ENCODE peak calls at places on chromosomes 3 and 15, in five cellular contexts. Q is HCT116, T is endothelial cell of umbilical vein, E is GM12878, Y is spleen. V is an unnamed sample.

GRCh38 chr3:177835917-177836316 is 638.6 kb upstream of the TBL1XR1 start:
- DNase-seq in Y (no peak), E (no peak), Q (no peak), T (no peak), V (no peak)

GRCh38 chr3:35291837-35292236 is 347.5 kb upstream of the ARPP21 start:
- DNase-seq in Q (no peak), E (no peak), Y (no peak), T (no peak), V (no peak)

GRCh38 chr15:69983696-69984265 is 113.9 kb downstream of the TLE3 start:
- DNase-seq in E (no peak), T (no peak), Y (no peak), Q (no peak), V (no peak)

GRCh38 chr3:128054363-128054762 is 2.1 kb downstream of the SEC61A1 start:
- DNase-seq in T (peak), E (no peak), Y (no peak), Q (no peak), V (no peak)

GRCh38 chr3:153426803-153427202 is 264.8 kb downstream of the RAP2B start:
- DNase-seq in E (no peak), Q (no peak), Y (no peak), T (no peak), V (no peak)

GRCh38 chr3:66762888-66763287 is 235.2 kb upstream of the KBTBD8 start:
- DNase-seq in Q (no peak), E (no peak), T (no peak), Y (no peak), V (no peak)

GRCh38 chr3:187912007-187912406 is 166.7 kb upstream of the BCL6 start:
- DNase-seq in Y (no peak), E (no peak), Q (no peak), T (no peak), V (no peak)

GRCh38 chr3:188365978-188366698 is 212.2 kb downstream of the LPP start:
- DNase-seq in Y (no peak), Q (no peak), E (no peak), T (peak), V (no peak)

GRCh38 chr3:23497156-23497555 is 294.0 kb downstream of the UBE2E2 start:
- DNase-seq in Y (no peak), T (no peak), E (no peak), Q (no peak), V (no peak)

GRCh38 chr3:122468896-122469533 is 45.7 kb downstream of the KPNA1 start:
- DNase-seq in Q (no peak), T (no peak), E (peak), Y (no peak), V (no peak)

GRCh38 chr3:134590766-134591165 is 60.1 kb downstream of the KY start:
- DNase-seq in Y (no peak), Q (no peak), E (no peak), T (no peak), V (no peak)

GRCh38 chr15:65612616-65612946 is 1.6 kb upstream of the INTS14 start:
- DNase-seq in Y (no peak), T (no peak), Q (no peak), E (no peak), V (no peak)

GRCh38 chr3:69941037-69941436 is 58.5 kb upstream of the SAMMSON start:
- DNase-seq in T (no peak), E (no peak), Q (no peak), Y (no peak), V (no peak)

GRCh38 chr15:91320106-91320505 is 220.0 kb downstream of the SV2B start:
- DNase-seq in T (no peak), Y (no peak), Q (no peak), E (no peak), V (no peak)

GRCh38 chr15:94582368-94582767 is 351.0 kb downstream of the MCTP2 start:
- DNase-seq in Y (no peak), E (peak), Q (peak), T (peak), V (no peak)

GRCh38 chr3:73029321-73029796 is 32.1 kb upstream of the EBLN2 start:
- DNase-seq in Y (no peak), Q (no peak), E (no peak), T (peak), V (no peak)

GRCh38 chr3:156675744-156676466 is 1.5 kb downstream of the TIPARP start:
- DNase-seq in Q (peak), Y (no peak), E (no peak), T (peak), V (no peak)

DNA sequence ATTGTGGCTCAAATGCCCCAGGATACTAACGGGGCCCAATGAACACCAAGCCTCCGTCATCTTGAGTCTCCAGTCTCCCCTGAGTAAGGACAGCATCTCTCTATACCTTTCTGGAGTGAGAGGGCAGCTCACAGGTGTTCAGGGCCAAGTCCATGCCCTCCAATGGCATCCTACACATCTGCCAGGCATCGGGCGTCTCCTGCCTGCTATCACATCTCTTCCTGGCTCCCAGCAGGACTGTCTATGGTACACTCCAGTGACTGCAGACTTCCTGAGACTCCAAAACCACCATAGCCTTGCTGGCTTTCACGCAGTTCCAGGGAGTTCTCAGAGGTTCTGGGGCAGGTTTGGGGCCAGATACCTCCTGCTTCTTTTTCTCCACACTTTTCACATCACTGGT is 28.3 kb downstream of the CX3CR1 start:
- DNase-seq in Y (no peak), Q (no peak), E (no peak), T (no peak), V (no peak)
- H3K27ac ChIP-seq in Y (no peak), Q (no peak), E (no peak), T (no peak), V (no peak)

DNA sequence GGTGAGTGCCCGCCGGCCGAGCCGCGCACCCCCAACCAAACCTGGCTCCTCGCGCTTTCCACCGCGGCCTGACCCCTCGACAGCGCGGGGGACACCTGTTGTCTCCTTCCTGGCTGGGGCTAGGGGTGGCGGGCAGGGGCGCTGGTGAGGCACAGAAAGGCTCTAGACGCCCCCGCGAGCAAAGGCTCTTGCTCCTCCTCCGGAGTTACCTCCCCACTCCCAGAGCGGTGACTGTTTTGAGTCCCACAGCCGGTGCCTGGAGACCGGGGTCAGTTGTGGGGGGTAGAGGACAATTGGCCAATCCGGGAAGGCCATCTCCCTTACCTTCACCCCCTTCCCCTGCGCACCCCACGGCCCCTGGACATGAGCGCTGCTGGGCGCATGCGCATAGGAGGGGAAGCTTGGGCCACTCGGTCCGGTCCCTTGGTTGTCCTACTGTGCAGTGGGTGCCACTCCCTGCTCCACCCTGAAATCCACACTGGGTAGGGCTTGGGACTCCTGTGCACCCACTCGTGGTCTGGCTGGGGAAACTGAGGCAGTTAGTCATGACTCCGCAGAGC is 554 bp downstream of the CHST13 start:
- DNase-seq in Y (peak), Q (no peak), T (no peak), E (no peak), V (no peak)
- TF ChIP-seq POLR2A in Y (no peak), Q (no peak), T (no peak), E (no peak), V (no peak)

DNA sequence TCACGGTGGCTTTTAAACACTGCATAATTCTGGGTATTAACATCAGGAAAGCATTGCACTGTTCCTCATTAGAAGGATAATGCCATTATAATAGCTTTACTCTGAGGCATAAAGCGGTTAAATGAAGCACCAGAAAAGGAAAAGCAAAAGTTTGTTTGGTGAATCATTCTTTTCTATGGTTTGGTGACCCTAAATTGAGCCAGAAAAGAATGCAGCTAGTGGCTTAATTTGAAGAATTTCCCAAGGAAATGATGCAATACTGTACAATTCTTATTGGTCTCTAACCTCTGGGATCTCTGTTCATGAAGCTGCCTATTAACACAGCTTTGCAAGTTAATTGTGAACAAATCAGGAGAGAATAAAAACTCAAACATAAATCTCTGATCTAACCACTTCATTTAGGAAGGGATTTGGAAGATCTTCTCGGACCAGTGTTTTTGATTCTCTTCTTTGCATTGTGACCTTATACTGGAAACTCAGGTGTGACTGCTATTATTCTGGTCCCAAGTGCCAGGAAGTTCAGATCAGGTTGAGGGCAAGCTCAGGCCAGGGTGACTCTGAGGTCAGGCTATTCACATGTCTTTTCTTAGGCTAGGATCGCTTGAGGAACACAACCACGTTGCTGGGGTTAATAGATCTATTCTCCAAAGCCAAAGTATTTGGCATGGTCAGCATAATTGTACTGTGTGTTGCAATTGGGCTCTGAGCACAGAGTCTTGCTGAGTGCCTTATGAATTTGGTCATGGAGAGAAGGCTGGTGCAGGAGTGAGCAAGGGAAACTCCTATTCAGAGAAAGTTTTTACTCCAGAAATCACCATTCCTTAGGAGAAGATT is 11.3 kb upstream of the DLG1 start:
- DNase-seq in E (no peak), Y (no peak), Q (peak), T (peak), V (no peak)
- TF ChIP-seq POLR2AphosphoS5 in E (no peak), Y (no peak), Q (no peak), T (no peak), V (no peak)

DNA sequence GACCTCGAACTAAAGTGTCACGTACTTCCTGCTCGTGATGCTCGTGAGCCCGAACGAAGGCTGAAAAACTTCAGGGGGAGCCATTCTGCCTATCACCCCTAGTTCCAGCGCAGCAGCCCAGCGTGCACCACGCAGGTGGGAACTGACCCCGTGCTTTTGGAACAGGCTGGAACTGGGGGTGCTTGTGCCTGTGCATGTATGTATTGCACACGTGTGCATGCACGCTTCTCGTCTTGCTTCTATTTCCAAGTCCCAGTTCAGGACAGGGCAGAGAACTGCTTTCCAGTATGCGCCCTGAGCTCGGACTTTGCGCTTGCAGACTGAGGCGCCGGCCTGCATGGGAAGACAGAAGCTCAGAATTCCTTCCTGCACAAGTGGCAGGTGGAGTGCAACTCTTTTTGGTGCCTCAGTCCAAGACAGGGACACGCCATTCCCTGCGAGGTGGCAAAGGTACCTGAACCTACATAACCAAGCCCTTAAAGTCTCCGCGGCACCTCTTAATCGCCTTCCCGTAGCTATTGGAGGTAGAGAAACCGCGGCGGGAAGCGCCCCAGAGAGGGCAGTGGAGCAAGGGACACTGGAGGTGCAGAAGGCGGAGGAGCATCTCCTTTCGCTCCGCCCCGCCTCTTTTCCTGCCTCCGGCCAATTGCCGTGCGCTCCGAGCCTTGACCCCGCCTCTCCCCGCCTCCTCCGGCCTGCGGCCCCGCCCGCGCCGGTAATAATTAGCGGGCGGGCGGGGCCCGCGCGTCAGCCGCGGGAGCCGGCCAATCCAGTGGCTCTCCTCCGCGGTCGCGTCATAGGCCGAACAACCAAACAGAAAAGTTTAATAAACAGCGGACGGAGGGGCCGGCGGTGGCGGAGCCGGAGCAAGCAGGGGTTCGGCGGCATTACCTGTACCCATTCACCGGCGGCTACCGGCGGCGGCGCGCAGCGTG is at the start of gene ZFAND6:
- DNase-seq in T (peak), Y (peak), E (peak), Q (peak), V (peak)
- H3K27ac ChIP-seq in T (peak), Y (peak), E (peak), Q (peak), V (peak)

GRCh38 chr15:58440922-58441321 is 9.1 kb downstream of the LIPC start:
- DNase-seq in Y (no peak), E (no peak), Q (peak), T (no peak), V (no peak)

GRCh38 chr15:58441376-58442070 is 9.7 kb downstream of the LIPC start:
- DNase-seq in Y (no peak), E (no peak), Q (no peak), T (peak), V (no peak)

GRCh38 chr15:58440181-58440910 is 8.6 kb downstream of the LIPC start:
- DNase-seq in Y (no peak), T (peak), Q (peak), E (no peak), V (no peak)

GRCh38 chr15:58443291-58443690 is 11.5 kb downstream of the LIPC start:
- DNase-seq in E (no peak), T (no peak), Q (no peak), Y (no peak), V (no peak)

GRCh38 chr15:58442122-58442521 is 10.3 kb downstream of the LIPC start:
- DNase-seq in T (no peak), Q (no peak), E (no peak), Y (no peak), V (no peak)
- TF ChIP-seq POLR2A in T (no peak), Q (no peak), E (no peak), Y (no peak), V (no peak)

GRCh38 chr15:83670628-83671027 is 16.7 kb downstream of the ADAMTSL3 start:
- DNase-seq in E (no peak), T (no peak), Q (no peak), Y (no peak), V (no peak)
- TF ChIP-seq POLR2AphosphoS5 in E (no peak), T (no peak), Q (no peak), Y (no peak), V (no peak)

GRCh38 chr15:89833966-89834365 is 19.3 kb upstream of the ANPEP start:
- DNase-seq in Q (no peak), E (no peak), T (no peak), Y (no peak), V (no peak)
- H3K27ac ChIP-seq in Q (no peak), E (no peak), T (no peak), Y (peak), V (no peak)